ENCODE peak calls at places on chromosomes 3 and 15, in seven cellular contexts. One of them, this sample, is unnamed.

GRCh38 chr15:47551079-47551478 is 166.2 kb upstream of the SEMA6D start:
- DNase-seq in IMR-90: no peak
- DNase-seq in breast epithelium: no peak
- DNase-seq in upper lobe of right lung: no peak
- DNase-seq in MM.1S: no peak
- DNase-seq in left ventricle myocardium inferior: no peak
- DNase-seq in heart left ventricle: no peak
- DNase-seq in this sample: no peak

GRCh38 chr3:188571531-188572115 is 417.7 kb downstream of the LPP start:
- DNase-seq in breast epithelium: no peak
- DNase-seq in left ventricle myocardium inferior: no peak
- DNase-seq in IMR-90: no peak
- DNase-seq in heart left ventricle: no peak
- DNase-seq in upper lobe of right lung: no peak
- DNase-seq in MM.1S: no peak
- DNase-seq in this sample: no peak

GRCh38 chr15:71282086-71282485 is 166.8 kb downstream of the THSD4 start:
- DNase-seq in breast epithelium: no peak
- DNase-seq in heart left ventricle: no peak
- DNase-seq in upper lobe of right lung: no peak
- DNase-seq in left ventricle myocardium inferior: no peak
- DNase-seq in MM.1S: no peak
- DNase-seq in IMR-90: peak
- DNase-seq in this sample: peak

GRCh38 chr3:115862099-115862498 is 238.8 kb downstream of the GAP43 start:
- DNase-seq in left ventricle myocardium inferior: no peak
- DNase-seq in breast epithelium: no peak
- DNase-seq in heart left ventricle: no peak
- DNase-seq in MM.1S: no peak
- DNase-seq in upper lobe of right lung: no peak
- DNase-seq in IMR-90: no peak
- DNase-seq in this sample: no peak

GRCh38 chr3:1026395-1026794 is 66.4 kb upstream of the CNTN6 start:
- DNase-seq in IMR-90: no peak
- DNase-seq in breast epithelium: no peak
- DNase-seq in upper lobe of right lung: no peak
- DNase-seq in MM.1S: no peak
- DNase-seq in left ventricle myocardium inferior: no peak
- DNase-seq in heart left ventricle: no peak
- DNase-seq in this sample: no peak

GRCh38 chr15:38826880-38827279 is 262.3 kb upstream of the RASGRP1 start:
- DNase-seq in left ventricle myocardium inferior: no peak
- DNase-seq in heart left ventricle: no peak
- DNase-seq in breast epithelium: no peak
- DNase-seq in MM.1S: no peak
- DNase-seq in IMR-90: peak
- DNase-seq in upper lobe of right lung: no peak
- DNase-seq in this sample: peak

GRCh38 chr3:86828751-86829150 is 162.2 kb downstream of the VGLL3 start:
- DNase-seq in MM.1S: no peak
- DNase-seq in breast epithelium: no peak
- DNase-seq in heart left ventricle: no peak
- DNase-seq in left ventricle myocardium inferior: no peak
- DNase-seq in IMR-90: no peak
- DNase-seq in upper lobe of right lung: no peak
- DNase-seq in this sample: no peak

GRCh38 chr3:125386811-125387210 is 11.7 kb upstream of the ZNF148 start:
- DNase-seq in upper lobe of right lung: no peak
- DNase-seq in MM.1S: no peak
- DNase-seq in heart left ventricle: no peak
- DNase-seq in left ventricle myocardium inferior: no peak
- DNase-seq in IMR-90: peak
- DNase-seq in breast epithelium: no peak
- DNase-seq in this sample: peak

GRCh38 chr3:38454179-38454883 is 641 bp downstream of the ACVR2B start:
- DNase-seq in heart left ventricle: no peak
- DNase-seq in MM.1S: peak
- DNase-seq in upper lobe of right lung: peak
- DNase-seq in IMR-90: peak
- DNase-seq in left ventricle myocardium inferior: peak
- DNase-seq in breast epithelium: no peak
- DNase-seq in this sample: no peak

GRCh38 chr3:147413712-147414325 is 4.7 kb downstream of the ZIC1 start:
- DNase-seq in left ventricle myocardium inferior: no peak
- DNase-seq in breast epithelium: no peak
- DNase-seq in MM.1S: peak
- DNase-seq in IMR-90: no peak
- DNase-seq in upper lobe of right lung: no peak
- DNase-seq in heart left ventricle: no peak
- DNase-seq in this sample: no peak
- H3K4me3 ChIP-seq in left ventricle myocardium inferior: peak
- H3K4me3 ChIP-seq in breast epithelium: peak
- H3K4me3 ChIP-seq in MM.1S: peak
- H3K4me3 ChIP-seq in IMR-90: no peak
- H3K4me3 ChIP-seq in upper lobe of right lung: peak
- H3K4me3 ChIP-seq in heart left ventricle: peak
- H3K4me3 ChIP-seq in this sample: peak

GRCh38 chr3:126467611-126467955 is 8.1 kb downstream of the ZXDC start:
- DNase-seq in upper lobe of right lung: peak
- DNase-seq in MM.1S: no peak
- DNase-seq in heart left ventricle: no peak
- DNase-seq in left ventricle myocardium inferior: no peak
- DNase-seq in IMR-90: no peak
- DNase-seq in breast epithelium: no peak
- DNase-seq in this sample: no peak
- H3K4me3 ChIP-seq in upper lobe of right lung: no peak
- H3K4me3 ChIP-seq in MM.1S: no peak
- H3K4me3 ChIP-seq in heart left ventricle: no peak
- H3K4me3 ChIP-seq in left ventricle myocardium inferior: no peak
- H3K4me3 ChIP-seq in IMR-90: no peak
- H3K4me3 ChIP-seq in breast epithelium: no peak
- H3K4me3 ChIP-seq in this sample: no peak

DNA sequence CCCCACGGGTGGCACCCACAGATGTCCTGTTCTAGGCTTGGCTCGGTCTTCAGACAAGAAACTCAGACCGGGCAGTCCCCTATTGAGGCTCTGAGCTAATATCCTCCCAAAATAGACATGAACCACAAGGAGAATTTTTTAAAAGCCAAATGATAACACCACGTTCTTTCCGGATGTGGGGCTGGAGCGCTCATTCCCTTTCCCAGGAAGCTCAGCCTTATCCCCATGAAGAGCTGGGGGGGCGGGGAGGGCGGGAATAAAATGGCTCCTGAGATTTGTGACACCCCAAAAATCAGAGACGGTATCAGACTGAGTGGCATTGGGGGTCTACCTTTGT is 1.1 kb downstream of the SLC6A1 start:
- DNase-seq in upper lobe of right lung: no peak
- DNase-seq in breast epithelium: no peak
- DNase-seq in IMR-90: no peak
- DNase-seq in left ventricle myocardium inferior: no peak
- DNase-seq in heart left ventricle: no peak
- DNase-seq in MM.1S: no peak
- DNase-seq in this sample: no peak
- H3K4me3 ChIP-seq in upper lobe of right lung: no peak
- H3K4me3 ChIP-seq in breast epithelium: peak
- H3K4me3 ChIP-seq in IMR-90: no peak
- H3K4me3 ChIP-seq in left ventricle myocardium inferior: peak
- H3K4me3 ChIP-seq in heart left ventricle: peak
- H3K4me3 ChIP-seq in MM.1S: no peak
- H3K4me3 ChIP-seq in this sample: no peak

DNA sequence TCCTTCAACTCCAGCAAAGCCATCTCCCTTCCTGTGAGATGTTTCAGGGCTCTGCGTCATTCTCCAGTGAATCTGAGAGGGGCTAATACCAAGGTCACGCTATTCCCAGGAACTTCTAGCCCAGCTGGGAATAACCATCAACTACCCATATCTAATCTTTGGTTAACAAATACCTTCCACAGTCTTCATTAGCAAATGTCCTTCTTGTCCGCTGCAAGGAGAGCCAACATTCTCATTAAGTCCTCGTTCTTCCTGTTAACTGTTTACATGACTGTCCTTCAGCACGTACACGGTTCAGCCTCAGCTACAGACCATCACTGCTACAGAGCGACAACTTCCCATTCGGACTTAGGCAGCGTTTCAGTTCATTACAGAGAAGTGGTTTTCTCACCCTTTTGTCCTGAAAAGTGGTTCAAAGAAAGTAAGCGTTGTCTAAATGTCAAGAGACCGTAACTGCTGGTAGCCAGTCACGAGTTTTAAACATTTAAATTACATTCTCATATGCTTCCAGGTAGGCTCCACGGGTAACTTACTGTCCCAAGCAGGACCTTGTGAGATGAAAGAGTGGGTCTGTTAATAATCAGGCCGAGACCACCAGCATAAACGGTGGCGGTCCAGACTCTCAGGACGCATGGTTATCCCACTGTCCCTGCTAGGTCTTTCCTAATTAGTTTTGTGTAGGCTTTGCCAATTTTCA is 63.9 kb downstream of the CHSY1 start:
- DNase-seq in upper lobe of right lung: no peak
- DNase-seq in left ventricle myocardium inferior: no peak
- DNase-seq in MM.1S: no peak
- DNase-seq in breast epithelium: no peak
- DNase-seq in heart left ventricle: no peak
- DNase-seq in IMR-90: peak
- DNase-seq in this sample: peak
- H3K4me3 ChIP-seq in upper lobe of right lung: peak
- H3K4me3 ChIP-seq in left ventricle myocardium inferior: peak
- H3K4me3 ChIP-seq in MM.1S: no peak
- H3K4me3 ChIP-seq in breast epithelium: peak
- H3K4me3 ChIP-seq in heart left ventricle: peak
- H3K4me3 ChIP-seq in IMR-90: peak
- H3K4me3 ChIP-seq in this sample: peak

GRCh38 chr3:72888546-72889309 is 882 bp downstream of the GXYLT2 start:
- DNase-seq in breast epithelium: no peak
- DNase-seq in heart left ventricle: peak
- DNase-seq in upper lobe of right lung: no peak
- DNase-seq in IMR-90: peak
- DNase-seq in MM.1S: no peak
- DNase-seq in left ventricle myocardium inferior: no peak
- DNase-seq in this sample: peak

GRCh38 chr3:72890166-72890925 is 2.5 kb downstream of the GXYLT2 start:
- DNase-seq in left ventricle myocardium inferior: no peak
- DNase-seq in IMR-90: no peak
- DNase-seq in heart left ventricle: no peak
- DNase-seq in breast epithelium: no peak
- DNase-seq in MM.1S: no peak
- DNase-seq in upper lobe of right lung: no peak
- DNase-seq in this sample: peak

GRCh38 chr3:72887723-72888545 is at the start of gene GXYLT2:
- DNase-seq in IMR-90: peak
- DNase-seq in breast epithelium: no peak
- DNase-seq in left ventricle myocardium inferior: peak
- DNase-seq in heart left ventricle: peak
- DNase-seq in MM.1S: peak
- DNase-seq in upper lobe of right lung: peak
- DNase-seq in this sample: peak

GRCh38 chr3:72891053-72891855 is 3.4 kb downstream of the GXYLT2 start:
- DNase-seq in upper lobe of right lung: no peak
- DNase-seq in heart left ventricle: peak
- DNase-seq in MM.1S: no peak
- DNase-seq in left ventricle myocardium inferior: peak
- DNase-seq in IMR-90: peak
- DNase-seq in breast epithelium: no peak
- DNase-seq in this sample: peak

DNA sequence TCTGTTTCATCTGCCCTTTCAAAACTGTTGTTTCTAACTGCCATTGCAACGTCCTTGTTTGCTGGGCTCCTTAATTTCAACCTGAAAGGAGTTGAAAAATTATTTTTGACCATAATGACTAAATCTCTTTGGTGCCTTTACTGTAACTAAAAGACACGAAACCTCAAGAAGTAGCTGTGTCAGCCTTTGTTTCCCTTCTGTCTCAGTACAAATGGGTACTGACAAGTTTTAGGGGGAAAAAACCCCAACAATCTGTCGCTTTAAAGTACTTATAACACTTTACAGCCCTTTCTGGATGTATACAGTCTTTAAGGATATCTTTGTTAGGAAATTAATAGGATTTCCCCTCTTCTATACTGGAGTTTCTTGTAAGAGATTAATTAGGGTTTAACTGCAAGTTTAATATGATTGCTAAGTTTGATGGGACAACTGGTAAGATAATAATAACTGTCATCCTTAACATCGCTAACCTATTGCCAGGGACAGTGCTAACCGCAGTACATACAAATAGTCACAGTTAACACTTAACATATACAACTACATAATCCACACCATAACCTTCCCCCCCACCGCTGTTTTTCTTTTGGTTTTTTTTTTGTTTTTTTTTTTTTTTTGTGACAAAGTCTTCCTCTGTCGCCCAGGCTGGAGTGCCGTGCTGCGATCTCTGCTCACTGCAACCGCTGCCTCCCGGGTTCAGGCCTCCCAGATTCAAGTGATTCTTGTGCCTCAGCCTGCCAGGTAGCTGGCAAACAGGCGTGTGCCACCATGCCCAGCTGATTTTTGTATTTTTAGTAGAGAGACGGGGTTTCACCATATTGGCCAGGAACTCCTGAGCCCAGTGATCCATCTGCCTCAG is 1.7 kb downstream of the GXYLT2 start:
- DNase-seq in breast epithelium: no peak
- DNase-seq in heart left ventricle: no peak
- DNase-seq in upper lobe of right lung: no peak
- DNase-seq in MM.1S: no peak
- DNase-seq in left ventricle myocardium inferior: no peak
- DNase-seq in IMR-90: no peak
- DNase-seq in this sample: peak
- H3K4me3 ChIP-seq in breast epithelium: peak
- H3K4me3 ChIP-seq in heart left ventricle: peak
- H3K4me3 ChIP-seq in upper lobe of right lung: peak
- H3K4me3 ChIP-seq in MM.1S: no peak
- H3K4me3 ChIP-seq in left ventricle myocardium inferior: peak
- H3K4me3 ChIP-seq in IMR-90: peak
- H3K4me3 ChIP-seq in this sample: peak

DNA sequence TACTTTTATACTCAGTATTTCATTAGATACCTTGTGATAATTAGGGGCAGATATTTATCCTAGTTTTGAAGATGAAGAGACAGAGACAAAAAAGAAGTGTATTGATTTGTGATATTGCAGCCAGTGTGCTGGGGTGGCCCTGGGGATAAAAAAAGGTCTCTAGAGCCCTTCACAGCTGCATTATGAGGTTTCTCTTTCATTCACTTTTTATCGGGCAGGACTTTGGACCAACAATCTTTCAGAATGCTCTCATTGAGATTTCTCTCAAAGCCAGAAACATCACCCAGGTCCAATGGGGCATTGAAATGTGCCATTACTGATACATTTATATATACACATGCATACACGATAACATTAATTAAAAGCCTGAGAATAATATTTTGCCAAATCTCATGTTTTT is 20.5 kb upstream of the SELENOT start:
- DNase-seq in upper lobe of right lung: no peak
- DNase-seq in MM.1S: peak
- DNase-seq in heart left ventricle: no peak
- DNase-seq in breast epithelium: no peak
- DNase-seq in IMR-90: no peak
- DNase-seq in left ventricle myocardium inferior: no peak
- DNase-seq in this sample: no peak
- H3K4me3 ChIP-seq in upper lobe of right lung: no peak
- H3K4me3 ChIP-seq in MM.1S: peak
- H3K4me3 ChIP-seq in heart left ventricle: no peak
- H3K4me3 ChIP-seq in breast epithelium: no peak
- H3K4me3 ChIP-seq in IMR-90: no peak
- H3K4me3 ChIP-seq in left ventricle myocardium inferior: no peak
- H3K4me3 ChIP-seq in this sample: no peak

This sample was measured in fibroblast of the aortic adventitia.